ENCODE peak calls at places on chromosomes 3 and 15, in eight cellular contexts. U, M, T, W, Q, L, P and C are unnamed samples.

GRCh38 chr3:188421151-188421821 is 267.3 kb downstream of the LPP start:
- DNase-seq in U (no peak), M (no peak), T (peak; percentile 88), W (peak; percentile 95), Q (peak; percentile 79), L (no peak), P (no peak), C (peak; percentile 39)

GRCh38 chr3:39096775-39097174 is 10.7 kb downstream of the GORASP1 start:
- DNase-seq in U (no peak), M (no peak), T (peak; percentile 16), W (peak; percentile 46), Q (peak; percentile 23), L (no peak), P (no peak), C (peak; percentile 45)

GRCh38 chr3:141011511-141012262 is 39.5 kb upstream of the SPSB4 start:
- DNase-seq in U (peak; percentile 85), M (peak; percentile 65), T (peak; percentile 63), W (peak; percentile 40), Q (peak; percentile 31), L (peak; percentile 51), P (peak; percentile 47), C (peak; percentile 65)

GRCh38 chr15:51117270-51117669 is 22.6 kb upstream of the TNFAIP8L3 start:
- DNase-seq in U (no peak), M (no peak), T (peak; percentile 53), W (peak; percentile 38), Q (no peak), L (no peak), P (no peak), C (no peak)

GRCh38 chr3:169448501-169448900 is 215.0 kb downstream of the MECOM start:
- DNase-seq in U (no peak), M (no peak), T (peak; percentile 54), W (no peak), Q (no peak), L (no peak), P (no peak), C (no peak)

GRCh38 chr3:32374788-32375595 is 16.7 kb upstream of the CMTM7 start:
- DNase-seq in U (no peak), M (peak; percentile 79), T (peak; percentile 87), W (peak; percentile 76), Q (peak; percentile 53), L (no peak), P (no peak), C (peak; percentile 38)

GRCh38 chr15:99511865-99512632 is 53.7 kb upstream of the MEF2A start:
- DNase-seq in U (no peak), M (no peak), T (peak; percentile 26), W (peak; percentile 40), Q (no peak), L (no peak), P (no peak), C (no peak)

GRCh38 chr3:37864904-37865303 is 3.2 kb downstream of the CTDSPL start:
- DNase-seq in U (no peak), M (peak; percentile 6), T (no peak), W (no peak), Q (no peak), L (no peak), P (no peak), C (no peak)

GRCh38 chr3:174270841-174271240 is 588.3 kb upstream of the NAALADL2 start:
- DNase-seq in U (no peak), M (no peak), T (peak; percentile 76), W (peak; percentile 86), Q (peak; percentile 24), L (no peak), P (no peak), C (peak; percentile 60)

GRCh38 chr15:95291878-95292472 is 1038.5 kb upstream of the NR2F2 start:
- DNase-seq in U (no peak), M (no peak), T (peak; percentile 70), W (peak; percentile 42), Q (no peak), L (no peak), P (peak; percentile 6), C (no peak)

GRCh38 chr3:140128217-140129137 is 193.5 kb downstream of the CLSTN2 start:
- DNase-seq in U (peak; percentile 15), M (no peak), T (peak; percentile 30), W (peak; percentile 28), Q (no peak), L (no peak), P (peak; percentile 21), C (peak; percentile 7)

GRCh38 chr15:96285306-96285705 is 45.2 kb upstream of the NR2F2 start:
- DNase-seq in U (no peak), M (no peak), T (peak; percentile 92), W (peak; percentile 70), Q (peak; percentile 98), L (no peak), P (no peak), C (peak; percentile 29)

GRCh38 chr15:39591896-39592315 is 11.0 kb downstream of the THBS1 start:
- DNase-seq in U (no peak), M (no peak), T (no peak), W (peak; percentile 82), Q (peak; percentile 7), L (no peak), P (no peak), C (no peak)

GRCh38 chr3:126512026-126512425 is 5.5 kb downstream of the UROC1 start:
- DNase-seq in U (no peak), M (no peak), T (no peak), W (no peak), Q (no peak), L (no peak), P (no peak), C (no peak)

GRCh38 chr3:125188955-125189354 is 23.6 kb downstream of the SLC12A8 start:
- DNase-seq in U (no peak), M (no peak), T (no peak), W (no peak), Q (no peak), L (no peak), P (no peak), C (no peak)

GRCh38 chr3:149367021-149367840 is 10.2 kb downstream of the TM4SF1 start:
- DNase-seq in U (no peak), M (no peak), T (peak; percentile 90), W (no peak), Q (peak; percentile 45), L (no peak), P (no peak), C (no peak)